ENCODE peak calls at places on chromosomes 13 and 19, in seven cellular contexts. E is T-helper 17 cell, S is putamen, L is NCI-H460, F is T-helper 2 cell, H is AG09309, G is brain microvascular endothelial cell. P is an unnamed sample.

GRCh38 chr19:5193192-5193591 is 147.4 kb downstream of the PTPRS start:
- DNase-seq in E (no peak), S (no peak), L (no peak), F (no peak), H (no peak), G (no peak), P (no peak)

GRCh38 chr19:15911599-15912237 is 13.8 kb upstream of the CYP4F2 start:
- DNase-seq in E (no peak), S (no peak), L (no peak), F (no peak), H (no peak), G (no peak), P (no peak)

GRCh38 chr19:33274663-33275558 is 27.4 kb downstream of the CEBPA start:
- DNase-seq in E (no peak), S (no peak), L (no peak), F (no peak), H (no peak), G (no peak), P (no peak)

GRCh38 chr13:32008518-32009175 is 22.9 kb upstream of the FRY start:
- DNase-seq in E (no peak), S (no peak), L (no peak), F (no peak), H (no peak), G (no peak), P (no peak)

GRCh38 chr19:19461671-19462622 is 53.4 kb downstream of the TSSK6 start:
- DNase-seq in E (no peak), S (no peak), L (no peak), F (no peak), H (no peak), G (no peak), P (no peak)

GRCh38 chr19:3061214-3062161 is 807 bp downstream of the TLE5 start:
- DNase-seq in E (peak), S (peak), L (no peak), F (peak), H (no peak), G (no peak), P (no peak)

GRCh38 chr13:25846227-25846984 is 205.4 kb downstream of the SHISA2 start:
- DNase-seq in E (no peak), S (no peak), L (no peak), F (no peak), H (no peak), G (no peak), P (no peak)

GRCh38 chr19:9935409-9936062 is 779 bp downstream of the OLFM2 start:
- DNase-seq in E (no peak), S (no peak), L (no peak), F (no peak), H (no peak), G (no peak), P (no peak)

GRCh38 chr13:27450921-27451461 is 627 bp upstream of the MTIF3 start:
- DNase-seq in E (peak), S (peak), L (peak), F (no peak), H (no peak), G (peak), P (no peak)

GRCh38 chr19:35368378-35368777 is 2.5 kb upstream of the GPR42 start:
- DNase-seq in E (no peak), S (no peak), L (no peak), F (no peak), H (no peak), G (no peak), P (no peak)

GRCh38 chr13:43446126-43446525 is 340.6 kb downstream of the ENOX1 start:
- DNase-seq in E (no peak), S (no peak), L (no peak), F (no peak), H (no peak), G (no peak), P (no peak)

GRCh38 chr13:96011291-96011875 is 41.8 kb downstream of the UGGT2 start:
- DNase-seq in E (no peak), S (no peak), L (no peak), F (no peak), H (no peak), G (no peak), P (no peak)

GRCh38 chr13:93244141-93244917 is 17.7 kb downstream of the GPC6 start:
- DNase-seq in E (no peak), S (no peak), L (no peak), F (no peak), H (no peak), G (peak), P (no peak)

GRCh38 chr19:23991170-23991569 is 76.5 kb downstream of the ZNF726 start:
- DNase-seq in E (no peak), S (no peak), L (no peak), F (no peak), H (no peak), G (peak), P (no peak)

GRCh38 chr13:106263801-106264200 is 271.7 kb downstream of the EFNB2 start:
- DNase-seq in E (no peak), S (no peak), L (no peak), F (no peak), H (no peak), G (no peak), P (no peak)

GRCh38 chr13:67120872-67121531 is 109.1 kb downstream of the PCDH9 start:
- DNase-seq in E (no peak), S (no peak), L (peak), F (no peak), H (no peak), G (no peak), P (no peak)

GRCh38 chr13:26007774-26008173 is 44.0 kb downstream of the SHISA2 start:
- DNase-seq in E (no peak), S (no peak), L (no peak), F (no peak), H (no peak), G (no peak), P (no peak)

GRCh38 chr13:110137677-110138008 is 169.3 kb downstream of the COL4A1 start:
- DNase-seq in E (no peak), S (peak), L (no peak), F (no peak), H (no peak), G (peak), P (peak)

GRCh38 chr19:37817180-37817911 is 38.0 kb upstream of the ZNF573 start:
- DNase-seq in E (peak), S (peak), L (no peak), F (no peak), H (no peak), G (peak), P (peak)

GRCh38 chr13:111122056-111122455 is 6.9 kb downstream of the ARHGEF7 start:
- DNase-seq in E (no peak), S (no peak), L (no peak), F (no peak), H (no peak), G (no peak), P (no peak)

GRCh38 chr19:45442927-45443461 is 19.3 kb upstream of the ERCC1 start:
- DNase-seq in E (no peak), S (no peak), L (peak), F (no peak), H (no peak), G (peak), P (no peak)

GRCh38 chr19:46727757-46728156 is 10.8 kb upstream of the PRKD2 start:
- DNase-seq in E (no peak), S (no peak), L (no peak), F (no peak), H (no peak), G (no peak), P (no peak)

GRCh38 chr19:38921420-38922274 is 8.9 kb downstream of the SARS2 start:
- DNase-seq in E (no peak), S (no peak), L (no peak), F (no peak), H (no peak), G (no peak), P (no peak)

GRCh38 chr13:30551194-30551593 is 66.5 kb upstream of the USPL1 start:
- DNase-seq in E (no peak), S (no peak), L (peak), F (no peak), H (peak), G (no peak), P (no peak)

GRCh38 chr19:2495130-2495641 is 19.3 kb downstream of the GADD45B start:
- DNase-seq in E (no peak), S (no peak), L (peak), F (no peak), H (no peak), G (no peak), P (no peak)

GRCh38 chr13:106047859-106048258 is 487.6 kb downstream of the EFNB2 start:
- DNase-seq in E (no peak), S (no peak), L (no peak), F (no peak), H (no peak), G (no peak), P (no peak)

GRCh38 chr19:37977992-37978391 is 71.0 kb downstream of the SIPA1L3 start:
- DNase-seq in E (no peak), S (peak), L (no peak), F (no peak), H (peak), G (peak), P (peak)

GRCh38 chr19:14005381-14006084 is 587 bp downstream of the RFX1 start:
- DNase-seq in E (peak), S (peak), L (peak), F (peak), H (no peak), G (peak), P (peak)

GRCh38 chr19:19657397-19657783 is 6.1 kb downstream of the ATP13A1 start:
- DNase-seq in E (no peak), S (no peak), L (no peak), F (no peak), H (no peak), G (no peak), P (no peak)

GRCh38 chr19:5024282-5024681 is 55.4 kb downstream of the KDM4B start:
- DNase-seq in E (no peak), S (no peak), L (no peak), F (no peak), H (no peak), G (no peak), P (no peak)

GRCh38 chr19:29162694-29163093 is 50.3 kb downstream of the UQCRFS1 start:
- DNase-seq in E (no peak), S (no peak), L (no peak), F (no peak), H (no peak), G (no peak), P (no peak)

GRCh38 chr13:22092791-22093545 is 422.1 kb downstream of the FGF9 start:
- DNase-seq in E (no peak), S (no peak), L (no peak), F (no peak), H (no peak), G (no peak), P (no peak)

GRCh38 chr13:107799001-107799400 is 416.3 kb downstream of the LIG4 start:
- DNase-seq in E (no peak), S (no peak), L (no peak), F (no peak), H (peak), G (no peak), P (no peak)

GRCh38 chr19:3443840-3444694 is 36.3 kb downstream of the SMIM24 start:
- DNase-seq in E (no peak), S (no peak), L (no peak), F (no peak), H (no peak), G (peak), P (no peak)

GRCh38 chr13:100363351-100363750 is 225.2 kb downstream of the GGACT start:
- DNase-seq in E (no peak), S (no peak), L (no peak), F (no peak), H (peak), G (peak), P (no peak)